ENCODE peak calls at places on chromosomes 5 and 9, in ten cellular contexts. O, K, V, S, Y, J, B, F, W and E are unnamed samples.

GRCh38 chr5:27316283-27316675 is 277.9 kb upstream of the CDH9 start:
- DNase-seq in B (no peak), K (no peak), Y (no peak), V (no peak), W (peak; percentile 85), J (no peak), S (no peak), O (no peak), F (no peak), E (no peak)

GRCh38 chr9:92715488-92716231 is 45.7 kb upstream of the IPPK start:
- DNase-seq in W (no peak), V (no peak), S (no peak), B (no peak), Y (no peak), K (peak; percentile 3), F (no peak), O (peak; percentile 6), J (no peak), E (no peak)

GRCh38 chr9:34574632-34575031 is 14.9 kb downstream of the CNTFR start:
- DNase-seq in J (no peak), B (no peak), F (no peak), Y (no peak), K (no peak), O (no peak), V (no peak), W (no peak), S (no peak), E (no peak)

GRCh38 chr5:10308844-10309243 is 1.1 kb upstream of the CMBL start:
- DNase-seq in Y (no peak), B (no peak), V (no peak), J (no peak), W (no peak), F (no peak), O (no peak), S (no peak), K (no peak), E (no peak)

GRCh38 chr9:76255781-76256455 is 138.3 kb downstream of the RFK start:
- DNase-seq in V (no peak), W (no peak), K (no peak), J (no peak), B (no peak), S (peak; percentile 79), O (no peak), F (no peak), Y (no peak), E (no peak)

GRCh38 chr5:138953370-138954256 is 78.5 kb upstream of the LRRTM2 start:
- DNase-seq in O (no peak), K (peak; percentile 41), Y (no peak), W (peak; percentile 64), J (no peak), F (peak; percentile 95), V (peak; percentile 5), S (peak; percentile 83), B (no peak), E (no peak)

GRCh38 chr9:16442622-16443021 is 427.8 kb downstream of the BNC2 start:
- DNase-seq in W (peak; percentile 64), V (no peak), B (peak; percentile 79), S (no peak), Y (no peak), K (no peak), J (no peak), O (no peak), F (no peak), E (no peak)

GRCh38 chr9:131310833-131311554 is 21.5 kb downstream of the PLPP7 start:
- DNase-seq in O (peak; percentile 53), F (no peak), V (peak; percentile 39), S (no peak), K (peak; percentile 36), J (peak; percentile 70), W (no peak), Y (no peak), B (peak; percentile 73), E (peak; percentile 87)

GRCh38 chr5:108917596-108917995 is 169.9 kb downstream of the FER start:
- DNase-seq in J (no peak), W (no peak), K (no peak), S (no peak), Y (no peak), V (no peak), F (no peak), B (no peak), O (no peak), E (no peak)

GRCh38 chr5:127076730-127077129 is 3.4 kb upstream of the C5orf63 start:
- DNase-seq in S (no peak), W (no peak), B (no peak), V (no peak), K (no peak), O (no peak), Y (no peak), J (no peak), F (no peak), E (no peak)

GRCh38 chr5:112125910-112126309 is 293.2 kb downstream of the EPB41L4A start:
- DNase-seq in B (no peak), Y (no peak), F (no peak), W (no peak), V (no peak), J (no peak), K (no peak), S (no peak), O (no peak), E (no peak)